ENCODE peak calls at places on chromosomes 11 and 22, in four cellular contexts. W, M, N and P are unnamed samples.
A peak's percentile ranks its signal among the peaks of the same experiment; 100 is the strongest.

GRCh38 chr22:46120420-46120737 is 29.9 kb upstream of the PPARA start:
- DNase-seq in W (no peak), N (no peak), M (no peak), P (no peak)

GRCh38 chr11:78708388-78708787 is 133.7 kb upstream of the NARS2 start:
- DNase-seq in W (no peak), N (no peak), M (no peak), P (no peak)

GRCh38 chr22:37192232-37192631 is 4.2 kb upstream of the C1QTNF6 start:
- DNase-seq in M (no peak), W (no peak), N (no peak), P (no peak)

GRCh38 chr11:58591659-58592058 is 12.8 kb downstream of the ZFP91 start:
- DNase-seq in M (no peak), N (no peak), W (no peak), P (no peak)

GRCh38 chr11:102853956-102854355 is 10.5 kb upstream of the MMP3 start:
- DNase-seq in N (no peak), W (no peak), M (no peak), P (no peak)

GRCh38 chr11:82738116-82738515 is 4.5 kb upstream of the FAM181B start:
- DNase-seq in M (no peak), N (no peak), W (no peak), P (no peak)

GRCh38 chr11:98365941-98366340 is 654.8 kb upstream of the CNTN5 start:
- DNase-seq in N (no peak), M (no peak), W (no peak), P (no peak)

GRCh38 chr11:44565746-44566558 is 489 bp downstream of the CD82 start:
- DNase-seq in M (no peak), N (no peak), W (no peak), P (peak; percentile 78)

GRCh38 chr22:42697542-42698013 is 23.1 kb downstream of the A4GALT start:
- DNase-seq in N (peak; percentile 44), M (no peak), W (no peak), P (no peak)

GRCh38 chr11:106724293-106724892 is 293.9 kb downstream of the GUCY1A2 start:
- DNase-seq in W (no peak), M (no peak), N (no peak), P (no peak)

GRCh38 chr11:58061813-58062212 is 31.1 kb downstream of the OR6Q1 start:
- DNase-seq in N (peak; percentile 62), M (no peak), W (no peak), P (no peak)

GRCh38 chr11:31106963-31107576 is 262.5 kb downstream of the DCDC1 start:
- DNase-seq in M (peak; percentile 6), W (peak; percentile 50), N (no peak), P (no peak)

GRCh38 chr11:112523477-112523876 is 262.8 kb upstream of the PLET1 start:
- DNase-seq in W (no peak), M (no peak), N (no peak), P (no peak)

GRCh38 chr22:23688571-23688970 is 2.2 kb upstream of the RGL4 start:
- DNase-seq in W (no peak), M (no peak), N (no peak), P (no peak)

GRCh38 chr11:134785059-134785458 is 373.0 kb upstream of the B3GAT1 start:
- DNase-seq in W (no peak), N (no peak), M (no peak), P (no peak)

GRCh38 chr11:95469268-95469667 is 238.3 kb upstream of the SESN3 start:
- DNase-seq in N (no peak), W (no peak), M (no peak), P (no peak)

GRCh38 chr11:8092587-8093424 is 11.8 kb downstream of the TUB start:
- DNase-seq in W (no peak), N (no peak), M (no peak), P (peak; percentile 64)

GRCh38 chr22:49995059-49995412 is 17.5 kb downstream of the IL17REL start:
- DNase-seq in M (no peak), W (peak; percentile 60), N (no peak), P (no peak)

GRCh38 chr11:20157768-20158167 is 2.5 kb downstream of the DBX1 start:
- DNase-seq in M (no peak), N (no peak), W (no peak), P (no peak)

GRCh38 chr22:38355275-38355674 is 38.0 kb upstream of the CSNK1E start:
- DNase-seq in W (no peak), M (no peak), N (no peak), P (peak; percentile 59)

GRCh38 chr11:71996946-71997345 is 1.8 kb upstream of the IL18BP start:
- DNase-seq in M (no peak), N (no peak), W (no peak), P (peak; percentile 87)

GRCh38 chr11:43823316-43823715 is 57.3 kb upstream of the ALKBH3 start:
- DNase-seq in N (no peak), W (no peak), M (no peak), P (no peak)

GRCh38 chr11:120527111-120527748 is 15.7 kb downstream of the GRIK4 start:
- DNase-seq in M (no peak), N (peak; percentile 47), W (no peak), P (peak; percentile 64)

GRCh38 chr22:49929553-49929979 is 11.1 kb downstream of the CRELD2 start:
- DNase-seq in N (no peak), M (peak; percentile 82), W (peak; percentile 82), P (peak; percentile 97)

GRCh38 chr22:17633217-17633997 is 4.9 kb upstream of the ATP6V1E1 start:
- DNase-seq in M (no peak), N (peak; percentile 39), W (no peak), P (no peak)

GRCh38 chr11:18791175-18792065 is at the start of gene PTPN5:
- DNase-seq in N (no peak), W (no peak), M (no peak), P (no peak)

GRCh38 chr11:3022982-3023381 is 30.9 kb upstream of the NAP1L4 start:
- DNase-seq in N (peak; percentile 13), W (no peak), M (no peak), P (no peak)

GRCh38 chr22:28047740-28048139 is 128.7 kb upstream of the PITPNB start:
- DNase-seq in N (no peak), W (no peak), M (no peak), P (no peak)

GRCh38 chr11:93515438-93515837 is 27.8 kb downstream of the SMCO4 start:
- DNase-seq in N (no peak), M (no peak), W (no peak), P (no peak)

GRCh38 chr11:17506942-17507341 is 30.3 kb upstream of the ABCC8 start:
- DNase-seq in N (no peak), M (no peak), W (peak; percentile 38), P (no peak)

GRCh38 chr11:72370201-72370600 is 64.1 kb downstream of the CLPB start:
- DNase-seq in M (no peak), N (no peak), W (no peak), P (no peak)

GRCh38 chr11:8937159-8937558 is 4.4 kb upstream of the C11orf16 start:
- DNase-seq in M (no peak), N (no peak), W (no peak), P (no peak)

GRCh38 chr22:38187413-38188212 is 6.0 kb upstream of the PLA2G6 start:
- DNase-seq in M (no peak), W (no peak), N (no peak), P (no peak)

GRCh38 chr11:2377511-2378443 is 667 bp downstream of the CD81 start:
- DNase-seq in M (peak; percentile 58), W (peak; percentile 71), N (no peak), P (peak; percentile 91)

GRCh38 chr22:41907436-41908401 is 7.2 kb downstream of the SHISA8 start:
- DNase-seq in M (no peak), W (no peak), N (no peak), P (no peak)

GRCh38 chr11:41437006-41437405 is 22.4 kb downstream of the LRRC4C start:
- DNase-seq in N (no peak), W (no peak), M (no peak), P (no peak)

DNA sequence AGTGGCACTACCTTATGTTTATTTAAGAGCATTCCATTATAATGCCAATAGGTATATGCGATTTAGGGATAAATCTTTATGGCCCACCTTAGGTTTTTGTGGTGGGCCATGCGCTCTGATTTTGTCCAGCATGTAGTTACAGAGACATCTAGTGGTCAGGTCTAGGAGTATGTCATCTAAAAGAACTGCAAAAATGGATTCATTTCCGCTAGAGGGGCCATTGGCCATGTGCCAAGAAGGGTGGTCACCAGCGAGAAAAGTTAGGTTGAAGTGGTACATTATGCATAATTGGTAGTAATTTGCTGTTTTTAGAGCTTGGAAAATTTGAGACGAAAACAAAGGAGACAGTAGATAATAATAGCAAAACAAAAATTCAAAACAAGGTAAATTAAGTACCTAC is 27.7 kb downstream of the LRRC4C start:
- DNase-seq in N (no peak), M (no peak), W (no peak), P (no peak)
- TF ChIP-seq CTCF in N (no peak), M (no peak), W (peak; percentile 32), P (peak; percentile 27)

GRCh38 chr11:70802185-70802584 is 403.9 kb downstream of the CTTN start:
- DNase-seq in N (no peak), M (no peak), W (no peak), P (peak; percentile 41)

GRCh38 chr11:70799386-70799785 is 401.1 kb downstream of the CTTN start:
- DNase-seq in M (no peak), W (no peak), N (no peak), P (no peak)

GRCh38 chr11:70798296-70798695 is 400.0 kb downstream of the CTTN start:
- DNase-seq in W (no peak), N (no peak), M (no peak), P (peak; percentile 51)

GRCh38 chr11:70790671-70791300 is 392.5 kb downstream of the CTTN start:
- DNase-seq in W (peak; percentile 32), N (no peak), M (no peak), P (no peak)

DNA sequence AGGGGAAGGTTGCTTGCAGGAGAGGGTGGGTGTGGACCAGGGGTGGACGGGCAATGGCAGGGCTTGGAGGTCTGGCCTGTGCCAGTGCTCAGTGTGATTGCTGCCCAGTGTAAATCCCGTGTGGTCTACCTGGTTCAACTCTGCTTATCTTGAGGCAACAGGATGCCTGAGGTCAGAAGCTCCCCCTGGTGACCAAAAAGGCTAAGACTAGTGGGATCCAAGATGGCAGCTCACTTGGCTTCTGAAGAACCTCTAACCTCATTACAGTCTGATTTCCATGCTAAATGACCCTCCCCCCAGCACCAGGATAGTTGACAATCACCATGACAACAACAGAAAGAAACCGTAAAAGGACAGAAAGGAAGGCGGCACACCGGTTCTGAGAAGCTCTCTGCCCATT is 398.3 kb downstream of the CTTN start:
- DNase-seq in M (no peak), N (no peak), W (peak; percentile 20), P (no peak)
- TF ChIP-seq CTCF in M (no peak), N (no peak), W (no peak), P (no peak)

GRCh38 chr11:85132839-85133238 is 494.3 kb downstream of the DLG2 start:
- DNase-seq in W (no peak), M (no peak), N (no peak), P (no peak)
- TF ChIP-seq CTCF in W (no peak), M (no peak), N (no peak), P (no peak)

DNA sequence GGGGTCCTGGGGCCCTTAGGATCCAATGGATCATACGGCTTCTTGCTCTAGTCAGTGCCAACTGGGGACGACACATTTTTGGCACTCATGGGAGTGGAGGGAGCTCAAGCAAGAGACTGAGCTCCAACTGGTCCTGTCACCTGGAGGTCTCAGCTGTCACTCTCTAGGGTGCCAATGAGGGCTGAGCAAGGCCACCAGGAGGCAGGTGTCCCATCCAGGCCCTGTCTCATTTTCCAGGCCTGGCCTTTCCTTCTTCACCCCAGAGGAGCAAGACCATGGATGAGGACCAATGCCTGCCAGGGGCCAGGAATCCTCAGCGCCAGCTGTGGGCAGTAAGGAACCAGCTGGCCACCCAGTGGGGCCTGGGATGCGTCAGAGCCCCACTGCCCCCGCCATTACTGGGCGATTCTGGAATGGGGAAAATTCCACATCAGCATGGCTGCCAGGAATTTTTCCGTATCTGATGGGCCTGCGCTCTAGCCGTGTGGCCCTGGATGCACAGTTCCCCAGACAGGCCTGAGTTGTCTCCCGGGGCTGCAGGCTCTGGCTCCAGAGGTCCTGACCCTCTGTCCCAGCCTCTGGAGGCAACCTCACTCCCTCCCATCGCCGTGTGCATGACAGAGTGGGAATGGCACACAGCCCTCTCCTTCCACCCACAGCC is 676 bp upstream of the GAL3ST1 start:
- DNase-seq in W (peak; percentile 41), N (peak; percentile 38), M (no peak), P (no peak)
- TF ChIP-seq CTCF in W (no peak), N (peak; percentile 10), M (no peak), P (no peak)